ENCODE peak calls at places on chromosomes 5 and 9, in eight cellular contexts. One of them, this sample, is unnamed.

GRCh38 chr9:86843182-86843581 is 104.1 kb downstream of the GAS1 start:
- DNase-seq in CD8-positive, alpha-beta T cell: no peak
- DNase-seq in AG04449: no peak
- DNase-seq in progenitor cell of endocrine pancreas: no peak
- DNase-seq in B cell: no peak
- DNase-seq in H9: no peak
- DNase-seq in cardiac fibroblast: peak; percentile 56
- DNase-seq in A549: no peak
- DNase-seq in this sample: no peak

GRCh38 chr5:82073179-82073578 is 101.4 kb downstream of the ATG10 start:
- DNase-seq in CD8-positive, alpha-beta T cell: no peak
- DNase-seq in AG04449: no peak
- DNase-seq in progenitor cell of endocrine pancreas: no peak
- DNase-seq in B cell: no peak
- DNase-seq in H9: no peak
- DNase-seq in cardiac fibroblast: no peak
- DNase-seq in A549: no peak
- DNase-seq in this sample: no peak

GRCh38 chr5:68315679-68316271 is 100.2 kb downstream of the PIK3R1 start:
- DNase-seq in CD8-positive, alpha-beta T cell: no peak
- DNase-seq in AG04449: no peak
- DNase-seq in progenitor cell of endocrine pancreas: no peak
- DNase-seq in B cell: peak; percentile 38
- DNase-seq in H9: no peak
- DNase-seq in cardiac fibroblast: no peak
- DNase-seq in A549: no peak
- DNase-seq in this sample: peak; percentile 73

GRCh38 chr5:62206150-62206829 is 99.7 kb upstream of the KIF2A start:
- DNase-seq in CD8-positive, alpha-beta T cell: no peak
- DNase-seq in AG04449: no peak
- DNase-seq in progenitor cell of endocrine pancreas: no peak
- DNase-seq in B cell: no peak
- DNase-seq in H9: peak; percentile 81
- DNase-seq in cardiac fibroblast: no peak
- DNase-seq in A549: peak; percentile 28
- DNase-seq in this sample: no peak

GRCh38 chr9:114288233-114289051 is 34.5 kb upstream of the ORM1 start:
- DNase-seq in CD8-positive, alpha-beta T cell: no peak
- DNase-seq in AG04449: peak; percentile 51
- DNase-seq in progenitor cell of endocrine pancreas: no peak
- DNase-seq in B cell: no peak
- DNase-seq in H9: peak; percentile 56
- DNase-seq in cardiac fibroblast: peak; percentile 31
- DNase-seq in A549: peak; percentile 56
- DNase-seq in this sample: no peak

GRCh38 chr5:60036539-60036938 is 143.0 kb upstream of the PDE4D start:
- DNase-seq in CD8-positive, alpha-beta T cell: no peak
- DNase-seq in AG04449: no peak
- DNase-seq in progenitor cell of endocrine pancreas: no peak
- DNase-seq in B cell: no peak
- DNase-seq in H9: no peak
- DNase-seq in cardiac fibroblast: no peak
- DNase-seq in A549: no peak
- DNase-seq in this sample: no peak

GRCh38 chr5:40679998-40680681 is 425 bp downstream of the PTGER4 start:
- DNase-seq in CD8-positive, alpha-beta T cell: no peak
- DNase-seq in AG04449: no peak
- DNase-seq in progenitor cell of endocrine pancreas: peak; percentile 10
- DNase-seq in B cell: peak; percentile 44
- DNase-seq in H9: peak; percentile 57
- DNase-seq in cardiac fibroblast: no peak
- DNase-seq in A549: no peak
- DNase-seq in this sample: no peak

GRCh38 chr5:109354761-109355160 is 55.0 kb downstream of the PJA2 start:
- DNase-seq in CD8-positive, alpha-beta T cell: no peak
- DNase-seq in AG04449: no peak
- DNase-seq in progenitor cell of endocrine pancreas: no peak
- DNase-seq in B cell: no peak
- DNase-seq in H9: no peak
- DNase-seq in cardiac fibroblast: no peak
- DNase-seq in A549: no peak
- DNase-seq in this sample: no peak

GRCh38 chr5:58318468-58318867 is 141.4 kb downstream of the PLK2 start:
- DNase-seq in CD8-positive, alpha-beta T cell: no peak
- DNase-seq in AG04449: no peak
- DNase-seq in progenitor cell of endocrine pancreas: no peak
- DNase-seq in B cell: no peak
- DNase-seq in H9: no peak
- DNase-seq in cardiac fibroblast: peak; percentile 21
- DNase-seq in A549: no peak
- DNase-seq in this sample: no peak

GRCh38 chr5:43421450-43422133 is 9.4 kb upstream of the CCL28 start:
- DNase-seq in CD8-positive, alpha-beta T cell: no peak
- DNase-seq in AG04449: no peak
- DNase-seq in progenitor cell of endocrine pancreas: no peak
- DNase-seq in B cell: no peak
- DNase-seq in H9: no peak
- DNase-seq in cardiac fibroblast: no peak
- DNase-seq in A549: no peak
- DNase-seq in this sample: no peak

GRCh38 chr5:127609016-127609415 is 39.9 kb upstream of the CTXN3 start:
- DNase-seq in CD8-positive, alpha-beta T cell: no peak
- DNase-seq in AG04449: no peak
- DNase-seq in progenitor cell of endocrine pancreas: no peak
- DNase-seq in B cell: no peak
- DNase-seq in H9: no peak
- DNase-seq in cardiac fibroblast: no peak
- DNase-seq in A549: no peak
- DNase-seq in this sample: no peak

GRCh38 chr5:43227655-43228054 is 35.6 kb downstream of the NIM1K start:
- DNase-seq in CD8-positive, alpha-beta T cell: no peak
- DNase-seq in AG04449: no peak
- DNase-seq in progenitor cell of endocrine pancreas: no peak
- DNase-seq in B cell: peak; percentile 3
- DNase-seq in H9: no peak
- DNase-seq in cardiac fibroblast: peak; percentile 78
- DNase-seq in A549: peak; percentile 60
- DNase-seq in this sample: no peak

GRCh38 chr5:121019112-121019511 is 555.0 kb downstream of the PRR16 start:
- DNase-seq in CD8-positive, alpha-beta T cell: no peak
- DNase-seq in AG04449: no peak
- DNase-seq in progenitor cell of endocrine pancreas: no peak
- DNase-seq in B cell: no peak
- DNase-seq in H9: no peak
- DNase-seq in cardiac fibroblast: no peak
- DNase-seq in A549: no peak
- DNase-seq in this sample: no peak

DNA sequence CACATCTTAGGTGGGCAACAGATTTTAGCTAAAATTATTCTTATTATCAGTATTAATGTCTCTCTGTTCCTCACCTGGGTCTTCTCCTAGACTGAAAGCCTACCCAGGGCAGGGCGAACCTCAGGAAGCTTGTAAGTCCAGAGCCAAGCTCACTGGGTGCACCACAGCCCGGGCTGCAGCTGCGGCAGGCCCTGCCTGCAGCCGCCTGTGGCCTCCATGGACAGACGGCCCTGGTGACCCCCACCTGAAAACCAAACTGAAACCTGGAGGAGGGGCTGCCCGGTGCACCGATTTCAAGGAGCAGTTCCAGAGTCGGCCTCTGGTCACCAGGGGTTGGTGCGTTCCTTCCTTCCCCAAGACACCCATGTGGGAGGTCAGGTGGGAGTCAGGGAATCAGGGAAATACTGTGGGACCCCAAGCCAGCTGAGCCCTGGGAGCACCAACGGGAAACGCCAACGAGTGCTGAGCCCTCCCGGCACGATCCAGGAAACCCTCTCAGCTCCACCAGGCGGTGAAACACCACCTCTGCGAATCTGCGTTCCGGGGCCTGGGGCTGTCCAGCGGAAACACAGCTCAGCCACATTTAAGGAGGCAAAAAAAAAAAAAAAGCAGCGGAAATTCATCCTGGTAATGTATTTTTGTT is 68.6 kb upstream of the PPP1R26 start:
- DNase-seq in CD8-positive, alpha-beta T cell: no peak
- DNase-seq in AG04449: no peak
- DNase-seq in progenitor cell of endocrine pancreas: no peak
- DNase-seq in B cell: no peak
- DNase-seq in H9: peak; percentile 56
- DNase-seq in cardiac fibroblast: no peak
- DNase-seq in A549: no peak
- DNase-seq in this sample: no peak
- TF ChIP-seq CTCF in CD8-positive, alpha-beta T cell: no peak
- TF ChIP-seq CTCF in AG04449: no peak
- TF ChIP-seq CTCF in progenitor cell of endocrine pancreas: no peak
- TF ChIP-seq CTCF in B cell: no peak
- TF ChIP-seq CTCF in H9: peak; percentile 38
- TF ChIP-seq CTCF in cardiac fibroblast: no peak
- TF ChIP-seq CTCF in A549: no peak
- TF ChIP-seq CTCF in this sample: no peak

DNA sequence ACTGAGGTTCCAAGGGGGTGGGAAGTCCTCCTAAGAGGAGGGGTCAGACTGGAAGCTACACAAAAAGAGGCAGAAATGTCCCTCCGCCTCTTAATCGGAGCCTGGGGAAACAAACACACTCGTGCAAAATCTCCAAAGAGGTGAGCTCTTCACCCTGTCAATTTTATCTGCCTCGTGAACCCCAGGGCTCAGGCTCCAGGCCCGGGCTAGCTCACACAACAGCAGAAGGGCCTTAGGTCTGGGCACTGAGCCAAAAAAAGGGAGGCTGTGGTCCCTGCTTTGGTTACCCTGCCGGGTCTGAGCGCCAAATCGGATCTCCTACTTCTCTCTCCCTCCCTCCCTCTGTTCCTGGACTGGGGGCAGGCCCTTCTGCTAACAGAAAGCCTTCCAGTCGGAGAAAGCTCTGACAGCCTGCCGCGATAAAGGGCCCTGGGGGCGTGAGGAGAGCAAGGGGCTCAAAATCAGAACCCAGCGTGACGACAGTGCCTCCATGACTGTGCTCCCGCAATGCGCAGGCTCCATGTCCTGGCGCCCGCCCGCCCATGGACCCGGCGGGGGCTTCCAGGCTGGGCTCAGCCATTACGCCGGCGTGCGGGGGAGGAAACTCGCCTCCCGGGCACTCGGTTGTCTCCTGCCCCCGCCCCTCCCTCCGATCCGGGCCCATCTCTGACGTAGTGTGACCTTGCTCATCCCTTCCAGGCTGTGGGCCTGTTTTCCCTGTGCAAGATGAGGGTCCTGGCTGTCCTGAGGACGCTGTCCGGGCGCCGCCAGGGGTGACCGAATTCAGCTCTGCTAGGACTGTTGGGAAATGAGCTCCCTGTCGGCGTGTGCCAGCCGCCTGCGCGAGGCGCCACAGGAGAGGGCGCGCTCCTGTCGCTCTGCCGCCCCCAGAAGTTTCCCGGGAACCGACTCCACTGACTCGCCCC is 865 bp upstream of the SLC22A4 start:
- DNase-seq in CD8-positive, alpha-beta T cell: peak; percentile 40
- DNase-seq in AG04449: peak; percentile 36
- DNase-seq in progenitor cell of endocrine pancreas: peak; percentile 50
- DNase-seq in B cell: peak; percentile 57
- DNase-seq in H9: peak; percentile 79
- DNase-seq in cardiac fibroblast: peak; percentile 94
- DNase-seq in A549: peak; percentile 91
- DNase-seq in this sample: peak; percentile 81
- TF ChIP-seq CTCF in CD8-positive, alpha-beta T cell: no peak
- TF ChIP-seq CTCF in AG04449: peak; percentile 22
- TF ChIP-seq CTCF in progenitor cell of endocrine pancreas: peak; percentile 26
- TF ChIP-seq CTCF in B cell: no peak
- TF ChIP-seq CTCF in H9: peak; percentile 21
- TF ChIP-seq CTCF in cardiac fibroblast: peak; percentile 13
- TF ChIP-seq CTCF in A549: peak; percentile 20
- TF ChIP-seq CTCF in this sample: peak; percentile 21

GRCh38 chr5:74212336-74212735 is 428.2 kb downstream of the ENC1 start:
- DNase-seq in CD8-positive, alpha-beta T cell: no peak
- DNase-seq in AG04449: no peak
- DNase-seq in progenitor cell of endocrine pancreas: no peak
- DNase-seq in B cell: no peak
- DNase-seq in H9: peak; percentile 76
- DNase-seq in cardiac fibroblast: peak; percentile 26
- DNase-seq in A549: no peak
- DNase-seq in this sample: no peak
- TF ChIP-seq CTCF in CD8-positive, alpha-beta T cell: no peak
- TF ChIP-seq CTCF in AG04449: peak; percentile 31
- TF ChIP-seq CTCF in progenitor cell of endocrine pancreas: peak; percentile 40
- TF ChIP-seq CTCF in B cell: no peak
- TF ChIP-seq CTCF in H9: peak; percentile 81
- TF ChIP-seq CTCF in cardiac fibroblast: peak; percentile 59
- TF ChIP-seq CTCF in A549: peak; percentile 25
- TF ChIP-seq CTCF in this sample: peak; percentile 34

GRCh38 chr5:168706655-168707069 is 127.5 kb upstream of the PANK3 start:
- DNase-seq in CD8-positive, alpha-beta T cell: no peak
- DNase-seq in AG04449: no peak
- DNase-seq in progenitor cell of endocrine pancreas: peak; percentile 26
- DNase-seq in B cell: no peak
- DNase-seq in H9: peak; percentile 62
- DNase-seq in cardiac fibroblast: peak; percentile 51
- DNase-seq in A549: peak; percentile 36
- DNase-seq in this sample: peak; percentile 37
- TF ChIP-seq CTCF in CD8-positive, alpha-beta T cell: no peak
- TF ChIP-seq CTCF in AG04449: peak; percentile 79
- TF ChIP-seq CTCF in progenitor cell of endocrine pancreas: peak; percentile 76
- TF ChIP-seq CTCF in B cell: no peak
- TF ChIP-seq CTCF in H9: peak; percentile 78
- TF ChIP-seq CTCF in cardiac fibroblast: peak; percentile 85
- TF ChIP-seq CTCF in A549: peak; percentile 69
- TF ChIP-seq CTCF in this sample: peak; percentile 48

GRCh38 chr9:32590476-32590875 is 17.5 kb upstream of the NDUFB6 start:
- DNase-seq in CD8-positive, alpha-beta T cell: no peak
- DNase-seq in AG04449: no peak
- DNase-seq in progenitor cell of endocrine pancreas: no peak
- DNase-seq in B cell: no peak
- DNase-seq in H9: no peak
- DNase-seq in cardiac fibroblast: no peak
- DNase-seq in A549: no peak
- DNase-seq in this sample: no peak

GRCh38 chr9:32584784-32585183 is 11.8 kb upstream of the NDUFB6 start:
- DNase-seq in CD8-positive, alpha-beta T cell: no peak
- DNase-seq in AG04449: no peak
- DNase-seq in progenitor cell of endocrine pancreas: no peak
- DNase-seq in B cell: no peak
- DNase-seq in H9: no peak
- DNase-seq in cardiac fibroblast: no peak
- DNase-seq in A549: no peak
- DNase-seq in this sample: no peak

GRCh38 chr9:32589083-32589713 is 16.2 kb upstream of the NDUFB6 start:
- DNase-seq in CD8-positive, alpha-beta T cell: no peak
- DNase-seq in AG04449: no peak
- DNase-seq in progenitor cell of endocrine pancreas: no peak
- DNase-seq in B cell: no peak
- DNase-seq in H9: no peak
- DNase-seq in cardiac fibroblast: peak; percentile 74
- DNase-seq in A549: peak; percentile 53
- DNase-seq in this sample: peak; percentile 54

GRCh38 chr9:32590898-32591297 is 17.9 kb upstream of the NDUFB6 start:
- DNase-seq in CD8-positive, alpha-beta T cell: no peak
- DNase-seq in AG04449: no peak
- DNase-seq in progenitor cell of endocrine pancreas: no peak
- DNase-seq in B cell: no peak
- DNase-seq in H9: no peak
- DNase-seq in cardiac fibroblast: no peak
- DNase-seq in A549: no peak
- DNase-seq in this sample: no peak

GRCh38 chr9:32587901-32588300 is 14.9 kb upstream of the NDUFB6 start:
- DNase-seq in CD8-positive, alpha-beta T cell: no peak
- DNase-seq in AG04449: no peak
- DNase-seq in progenitor cell of endocrine pancreas: no peak
- DNase-seq in B cell: no peak
- DNase-seq in H9: no peak
- DNase-seq in cardiac fibroblast: no peak
- DNase-seq in A549: no peak
- DNase-seq in this sample: no peak
- TF ChIP-seq CTCF in CD8-positive, alpha-beta T cell: no peak
- TF ChIP-seq CTCF in AG04449: peak; percentile 5
- TF ChIP-seq CTCF in progenitor cell of endocrine pancreas: peak; percentile 9
- TF ChIP-seq CTCF in B cell: no peak
- TF ChIP-seq CTCF in H9: peak; percentile 20
- TF ChIP-seq CTCF in cardiac fibroblast: no peak
- TF ChIP-seq CTCF in A549: no peak
- TF ChIP-seq CTCF in this sample: no peak

This sample was measured in GM13977.